ENCODE peak calls at places on chromosomes 2 and 18, in seven cellular contexts. B is thoracic aorta, S is right lobe of liver, M is fibroblast of mammary gland, D is AG09319, L is GM13976, Z is cardiac fibroblast. V is an unnamed sample.

GRCh38 chr2:222878877-222879601 is 18.2 kb downstream of the ACSL3 start:
- DNase-seq in B (no peak), S (no peak), M (peak), D (no peak), L (no peak), Z (peak), V (no peak)

GRCh38 chr2:25417715-25418369 is 76.1 kb upstream of the DNMT3A start:
- DNase-seq in B (no peak), S (no peak), M (peak), D (no peak), L (peak), Z (no peak), V (no peak)

GRCh38 chr2:109455731-109456691 is 157.8 kb downstream of the SEPTIN10 start:
- DNase-seq in B (no peak), S (peak), M (no peak), D (no peak), L (no peak), Z (no peak), V (peak)

GRCh38 chr2:143732931-143733330 is 603.7 kb downstream of the ARHGAP15 start:
- DNase-seq in B (no peak), S (no peak), M (no peak), D (no peak), L (no peak), Z (no peak), V (no peak)

GRCh38 chr2:43642363-43642762 is 5.3 kb downstream of the PLEKHH2 start:
- DNase-seq in B (no peak), S (no peak), M (no peak), D (no peak), L (no peak), Z (no peak), V (no peak)

GRCh38 chr2:191499874-191500565 is 177.9 kb upstream of the NABP1 start:
- DNase-seq in B (no peak), S (no peak), M (peak), D (peak), L (no peak), Z (peak), V (no peak)

GRCh38 chr2:217293607-217294006 is 433.7 kb upstream of the TNP1 start:
- DNase-seq in B (no peak), S (no peak), M (no peak), D (no peak), L (no peak), Z (no peak), V (no peak)

GRCh38 chr18:51028201-51028805 is 1.7 kb upstream of the SMAD4 start:
- DNase-seq in B (no peak), S (no peak), M (peak), D (no peak), L (peak), Z (no peak), V (no peak)

GRCh38 chr2:9797681-9798556 is 45.4 kb upstream of the TAF1B start:
- DNase-seq in B (no peak), S (no peak), M (no peak), D (no peak), L (no peak), Z (no peak), V (no peak)

GRCh38 chr2:227410191-227410590 is 22.4 kb upstream of the SCYGR1 start:
- DNase-seq in B (no peak), S (no peak), M (no peak), D (no peak), L (no peak), Z (peak), V (no peak)

GRCh38 chr18:9846162-9846915 is 39.4 kb upstream of the TXNDC2 start:
- DNase-seq in B (no peak), S (no peak), M (no peak), D (no peak), L (no peak), Z (peak), V (no peak)

GRCh38 chr2:42903821-42904575 is 111.6 kb upstream of the HAAO start:
- DNase-seq in B (no peak), S (no peak), M (no peak), D (no peak), L (no peak), Z (no peak), V (no peak)

GRCh38 chr18:23240609-23240930 is 105.3 kb downstream of the CABLES1 start:
- DNase-seq in B (no peak), S (no peak), M (no peak), D (no peak), L (no peak), Z (no peak), V (no peak)

GRCh38 chr18:36499938-36500337 is 202.4 kb downstream of the FHOD3 start:
- DNase-seq in B (no peak), S (no peak), M (no peak), D (no peak), L (peak), Z (no peak), V (no peak)

GRCh38 chr2:219570194-219570923 is 980 bp downstream of the OBSL1 start:
- DNase-seq in B (no peak), S (no peak), M (peak), D (no peak), L (no peak), Z (peak), V (no peak)

GRCh38 chr2:109724533-109725460 is 69.3 kb upstream of the RGPD5 start:
- DNase-seq in B (no peak), S (no peak), M (no peak), D (no peak), L (no peak), Z (no peak), V (no peak)

GRCh38 chr2:237629739-237630138 is 2.4 kb downstream of the LRRFIP1 start:
- DNase-seq in B (no peak), S (no peak), M (peak), D (no peak), L (no peak), Z (peak), V (no peak)

GRCh38 chr2:130819915-130820861 is 16.5 kb upstream of the ARHGEF4 start:
- DNase-seq in B (no peak), S (no peak), M (no peak), D (no peak), L (no peak), Z (no peak), V (no peak)

GRCh38 chr2:240645346-240646060 is 20.2 kb downstream of the GPR35 start:
- DNase-seq in B (no peak), S (no peak), M (no peak), D (no peak), L (no peak), Z (no peak), V (no peak)

GRCh38 chr18:63157293-63158011 is 162.1 kb downstream of the BCL2 start:
- DNase-seq in B (no peak), S (no peak), M (no peak), D (no peak), L (no peak), Z (no peak), V (no peak)

GRCh38 chr18:58402247-58402646 is 226.6 kb downstream of the ALPK2 start:
- DNase-seq in B (no peak), S (no peak), M (no peak), D (no peak), L (no peak), Z (peak), V (no peak)

GRCh38 chr2:221285156-221285555 is 286.9 kb downstream of the EPHA4 start:
- DNase-seq in B (no peak), S (no peak), M (no peak), D (no peak), L (no peak), Z (no peak), V (no peak)

GRCh38 chr2:15546297-15547098 is 14.6 kb downstream of the NBAS start:
- DNase-seq in B (no peak), S (no peak), M (no peak), D (no peak), L (no peak), Z (no peak), V (no peak)

GRCh38 chr2:130827502-130828251 is 9.0 kb upstream of the ARHGEF4 start:
- DNase-seq in B (no peak), S (no peak), M (peak), D (no peak), L (no peak), Z (peak), V (no peak)

DNA sequence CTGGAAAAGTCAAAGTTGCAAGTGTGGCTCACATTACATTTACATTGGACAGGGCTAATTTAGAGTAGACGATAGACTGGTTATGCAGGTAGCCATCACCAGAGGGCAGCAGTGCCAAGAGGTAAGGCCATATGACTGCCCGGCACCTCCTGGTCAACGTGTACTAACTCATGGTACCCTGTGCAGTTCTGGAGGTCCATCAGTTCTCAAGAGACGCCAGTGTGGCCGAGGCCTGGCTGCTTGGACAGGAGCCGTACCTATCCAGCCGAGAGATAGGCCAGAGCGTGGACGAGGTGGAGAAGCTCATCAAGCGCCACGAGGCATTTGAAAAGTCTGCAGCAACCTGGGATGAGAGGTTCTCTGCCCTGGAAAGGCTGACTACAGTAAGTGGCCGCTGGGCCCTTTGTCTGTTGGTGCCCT is 65.8 kb upstream of the EML6 start:
- DNase-seq in B (no peak), S (peak), M (peak), D (no peak), L (peak), Z (peak), V (peak)
- TF ChIP-seq CTCF in B (peak), S (peak), M (peak), D (peak), L (peak), Z (peak), V (peak)

GRCh38 chr18:2982452-2983172 is 30.3 kb downstream of the LPIN2 start:
- DNase-seq in B (no peak), S (peak), M (no peak), D (no peak), L (no peak), Z (no peak), V (no peak)
- TF ChIP-seq CTCF in B (no peak), S (no peak), M (no peak), D (no peak), L (no peak), Z (no peak), V (no peak)

GRCh38 chr2:181680937-181681811 is 857 bp upstream of the NEUROD1 start:
- DNase-seq in B (no peak), S (no peak), M (no peak), D (no peak), L (peak), Z (no peak), V (no peak)
- TF ChIP-seq CTCF in B (no peak), S (no peak), M (no peak), D (no peak), L (no peak), Z (no peak), V (no peak)

GRCh38 chr2:189115126-189115525 is 64.4 kb downstream of the COL5A2 start:
- DNase-seq in B (no peak), S (no peak), M (peak), D (no peak), L (no peak), Z (peak), V (no peak)
- TF ChIP-seq CTCF in B (no peak), S (peak), M (no peak), D (no peak), L (no peak), Z (no peak), V (no peak)

GRCh38 chr18:75896865-75897264 is 469.4 kb upstream of the SMIM21 start:
- DNase-seq in B (no peak), S (no peak), M (no peak), D (no peak), L (no peak), Z (no peak), V (no peak)
- TF ChIP-seq CTCF in B (no peak), S (no peak), M (no peak), D (no peak), L (no peak), Z (no peak), V (no peak)

DNA sequence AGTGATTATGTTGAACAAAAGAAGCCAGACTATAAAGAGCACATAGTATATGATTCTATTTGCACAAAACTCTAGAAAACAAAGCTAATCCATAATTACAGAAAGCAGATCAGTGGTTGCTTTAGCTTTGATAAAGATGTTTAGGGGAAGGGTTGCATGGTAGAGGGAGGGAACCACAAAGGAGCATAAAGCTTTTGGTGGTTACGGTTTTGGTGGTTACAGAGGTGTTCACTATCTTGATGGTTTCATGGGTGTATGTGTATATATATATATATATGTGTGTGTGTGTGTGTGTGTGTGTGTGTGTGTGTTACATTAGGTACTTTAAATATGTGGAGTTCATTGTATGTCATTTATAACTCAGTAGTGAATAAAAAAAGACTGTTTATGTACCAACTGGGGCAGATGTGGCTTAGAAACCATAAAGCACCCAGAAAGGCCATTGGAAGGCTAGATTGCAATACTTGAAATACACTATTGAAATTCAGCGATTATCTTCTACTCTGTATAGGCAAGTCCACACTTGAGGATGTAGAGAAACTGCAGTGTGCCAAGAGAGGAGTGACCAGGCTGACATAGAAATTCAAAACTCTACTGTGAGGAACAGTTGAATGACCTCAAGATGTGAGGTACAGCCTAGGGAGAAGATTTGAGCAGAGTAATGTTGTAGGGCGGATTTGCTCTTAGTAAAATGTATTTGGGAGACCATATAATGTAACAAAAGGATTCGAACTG is 60.6 kb downstream of the CAB39 start:
- DNase-seq in B (no peak), S (no peak), M (no peak), D (no peak), L (no peak), Z (no peak), V (no peak)
- TF ChIP-seq CTCF in B (no peak), S (no peak), M (no peak), D (no peak), L (no peak), Z (no peak), V (no peak)

GRCh38 chr18:44323125-44323524 is 357.6 kb upstream of the SETBP1 start:
- DNase-seq in B (no peak), S (no peak), M (no peak), D (no peak), L (no peak), Z (peak), V (no peak)

GRCh38 chr18:44321868-44322590 is 358.7 kb upstream of the SETBP1 start:
- DNase-seq in B (no peak), S (no peak), M (no peak), D (no peak), L (no peak), Z (no peak), V (no peak)

GRCh38 chr18:44324361-44324760 is 356.3 kb upstream of the SETBP1 start:
- DNase-seq in B (no peak), S (no peak), M (no peak), D (no peak), L (no peak), Z (no peak), V (no peak)

GRCh38 chr18:44325903-44326650 is 354.6 kb upstream of the SETBP1 start:
- DNase-seq in B (no peak), S (no peak), M (peak), D (peak), L (peak), Z (peak), V (no peak)

DNA sequence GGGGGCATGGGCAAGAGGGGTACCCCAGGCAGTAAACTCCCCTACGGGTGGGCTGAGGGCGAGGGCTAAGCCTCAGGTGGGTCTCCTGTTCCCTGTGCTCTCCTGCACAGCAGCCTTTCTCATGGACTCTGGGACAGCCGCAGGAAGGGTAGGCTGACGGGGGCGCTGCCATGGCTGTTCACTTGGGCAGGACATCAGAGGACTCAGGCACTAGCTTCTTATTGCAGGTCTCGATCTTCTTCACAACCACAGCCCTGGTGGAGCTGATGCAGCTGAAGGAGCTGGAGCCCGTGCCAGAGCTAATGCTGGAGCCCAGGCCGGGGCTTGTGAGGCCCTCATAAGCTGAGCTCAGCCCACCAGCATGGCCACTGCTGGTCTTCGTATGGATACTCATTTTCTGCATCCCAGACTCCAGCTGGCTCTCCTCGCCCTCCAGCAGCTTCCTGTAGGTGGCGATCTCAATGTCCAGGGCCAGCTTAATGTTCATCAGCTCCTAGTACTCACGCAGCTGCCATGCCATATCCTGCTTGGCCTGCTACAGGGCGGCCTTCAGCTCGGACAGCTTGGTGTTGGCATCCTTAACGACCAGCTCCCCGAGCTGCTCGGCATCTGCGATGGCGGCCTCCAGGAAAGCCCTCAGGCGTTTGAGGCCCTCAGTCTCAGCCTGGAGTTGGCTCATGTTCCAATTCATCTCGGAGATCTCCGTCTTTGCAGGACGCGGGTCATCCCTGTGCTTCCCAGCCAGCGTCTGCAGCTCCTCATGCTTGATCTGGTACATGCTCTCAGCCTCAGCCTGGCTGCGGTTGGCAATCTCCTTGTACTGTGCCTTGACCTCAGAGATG is 359.8 kb upstream of the SETBP1 start:
- DNase-seq in B (no peak), S (no peak), M (no peak), D (no peak), L (no peak), Z (no peak), V (no peak)
- TF ChIP-seq CTCF in B (no peak), S (no peak), M (no peak), D (no peak), L (no peak), Z (peak), V (no peak)

DNA sequence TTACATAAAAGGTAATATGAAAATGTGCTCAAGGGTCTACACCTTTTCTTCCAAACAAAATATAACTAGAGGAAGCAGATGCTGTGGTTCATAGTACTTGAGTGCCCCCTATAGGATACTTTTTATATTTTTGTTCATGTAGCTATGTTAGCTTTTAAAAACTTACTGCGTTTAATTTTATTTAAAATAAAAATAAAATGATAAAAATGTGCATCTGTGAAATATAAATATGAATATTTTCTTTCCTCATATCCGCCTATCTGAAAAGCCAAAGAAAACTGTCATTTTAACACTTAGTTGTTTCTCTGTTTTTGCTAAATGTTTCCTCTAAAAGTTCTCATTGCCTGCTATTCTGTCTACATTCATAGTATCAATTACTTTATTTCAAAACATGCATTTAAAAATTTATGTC is 9.6 kb upstream of the LRP1B start:
- DNase-seq in B (no peak), S (no peak), M (peak), D (no peak), L (no peak), Z (peak), V (no peak)
- TF ChIP-seq CTCF in B (peak), S (peak), M (peak), D (peak), L (no peak), Z (peak), V (peak)

V was measured in CD14-positive monocyte.